ENCODE peak calls at places on chromosomes 7 and 10, in five cellular contexts. N is HepG2, D is GM12878, E is A549, W is upper lobe of left lung. B is an unnamed sample.

GRCh38 chr7:129865932-129866214 is 86.9 kb downstream of the UBE2H start:
- ATAC-seq in N (no peak), E (no peak), W (no peak), D (no peak), B (no peak)

GRCh38 chr10:103472005-103472404 is 7.0 kb downstream of the CALHM3 start:
- ATAC-seq in W (no peak), D (peak; percentile 51), N (no peak), E (no peak), B (no peak)

GRCh38 chr10:24241536-24241935 is 32.6 kb downstream of the KIAA1217 start:
- ATAC-seq in E (no peak), W (no peak), D (no peak), N (no peak), B (no peak)

GRCh38 chr10:14327535-14327934 is 3.2 kb downstream of the FRMD4A start:
- ATAC-seq in D (no peak), N (no peak), E (no peak), W (no peak), B (no peak)

GRCh38 chr7:132766660-132767059 is 190.4 kb upstream of the PLXNA4 start:
- ATAC-seq in W (peak; percentile 52), E (no peak), N (no peak), D (no peak), B (no peak)

GRCh38 chr7:140537750-140538482 is 58.6 kb upstream of the MKRN1 start:
- ATAC-seq in W (no peak), D (peak; percentile 41), N (no peak), E (no peak), B (no peak)

GRCh38 chr10:110507303-110507702 is 9.6 kb downstream of the DUSP5 start:
- ATAC-seq in D (no peak), W (no peak), N (no peak), E (no peak), B (no peak)

GRCh38 chr7:30815016-30815854 is 44.0 kb downstream of the MINDY4 start:
- ATAC-seq in W (peak; percentile 80), D (no peak), E (no peak), N (no peak), B (peak; percentile 82)

GRCh38 chr7:32879460-32879859 is 12.1 kb downstream of the KBTBD2 start:
- ATAC-seq in D (peak; percentile 71), N (peak; percentile 31), E (peak; percentile 62), W (no peak), B (no peak)

GRCh38 chr10:108095932-108096925 is 931.7 kb upstream of the SORCS1 start:
- ATAC-seq in D (no peak), W (peak; percentile 30), E (no peak), N (no peak), B (no peak)

GRCh38 chr7:116740758-116741462 is 68.9 kb downstream of the MET start:
- ATAC-seq in E (no peak), N (no peak), W (no peak), D (no peak), B (no peak)

GRCh38 chr10:128337860-128338378 is 211.7 kb upstream of the MKI67 start:
- ATAC-seq in D (no peak), W (no peak), E (no peak), N (no peak), B (no peak)

GRCh38 chr7:28301148-28301641 is 111.1 kb upstream of the CREB5 start:
- ATAC-seq in W (peak; percentile 82), D (no peak), N (no peak), E (no peak), B (peak; percentile 82)

GRCh38 chr7:100090527-100091410 is 2.0 kb downstream of the COPS6 start:
- ATAC-seq in D (peak; percentile 3), N (peak; percentile 6), W (no peak), E (peak; percentile 5), B (no peak)

GRCh38 chr7:95631545-95631944 is 35.2 kb upstream of the PDK4 start:
- ATAC-seq in N (no peak), W (no peak), D (no peak), E (no peak), B (no peak)

GRCh38 chr10:31121797-31122586 is 90.3 kb upstream of the ZNF438 start:
- ATAC-seq in W (no peak), E (no peak), N (no peak), D (peak; percentile 31), B (no peak)

GRCh38 chr10:14567421-14567820 is 207.3 kb downstream of the FAM107B start:
- ATAC-seq in D (no peak), W (no peak), N (peak; percentile 19), E (no peak), B (peak; percentile 57)

GRCh38 chr10:100826661-100826982 is 81.2 kb downstream of the PAX2 start:
- ATAC-seq in E (peak; percentile 2), D (no peak), W (no peak), N (no peak), B (no peak)

GRCh38 chr10:116437076-116437692 is 9.5 kb downstream of the PNLIPRP3 start:
- ATAC-seq in E (no peak), D (no peak), W (no peak), N (no peak), B (no peak)

GRCh38 chr7:901041-901387 is 24.7 kb downstream of the GET4 start:
- ATAC-seq in N (peak; percentile 45), W (no peak), E (peak; percentile 12), D (no peak), B (no peak)

GRCh38 chr7:44467217-44467548 is 23.3 kb downstream of the NUDCD3 start:
- ATAC-seq in N (no peak), W (no peak), D (no peak), E (no peak), B (no peak)
- H3K4me3 ChIP-seq in N (no peak overlapping the region), W (no peak overlapping the region), D (no peak overlapping the region), E (no peak overlapping the region), B (no peak overlapping the region)

GRCh38 chr7:137998250-137998649 is 3.6 kb downstream of the CREB3L2 start:
- ATAC-seq in E (no peak), W (no peak), D (no peak), N (no peak), B (no peak)

GRCh38 chr7:137999496-138000080 is 2.3 kb downstream of the CREB3L2 start:
- ATAC-seq in E (no peak), W (no peak), N (no peak), D (no peak), B (no peak)

GRCh38 chr7:138002096-138002827 is 376 bp upstream of the CREB3L2 start:
- ATAC-seq in D (peak; percentile 92), E (peak; percentile 95), W (peak; percentile 99), N (peak; percentile 94), B (peak; percentile 97)

GRCh38 chr7:138001529-138002095 is at the start of gene CREB3L2:
- ATAC-seq in E (peak; percentile 79), D (peak; percentile 71), N (peak; percentile 84), W (peak; percentile 86), B (peak; percentile 35)

GRCh38 chr7:138000081-138000701 is 1.7 kb downstream of the CREB3L2 start:
- ATAC-seq in W (peak; percentile 34), N (peak; percentile 6), E (no peak), D (peak; percentile 4), B (peak; percentile 12)
- TF ChIP-seq EP300 in W (no peak), N (no peak), E (no peak), D (no peak), B (no peak)

GRCh38 chr7:101598981-101599681 is 30.0 kb downstream of the MYL10 start:
- ATAC-seq in D (no peak), W (no peak), E (no peak), N (peak; percentile 33), B (no peak)
- TF ChIP-seq CTCF in D (no peak), W (no peak), E (no peak), N (no peak), B (no peak)

DNA sequence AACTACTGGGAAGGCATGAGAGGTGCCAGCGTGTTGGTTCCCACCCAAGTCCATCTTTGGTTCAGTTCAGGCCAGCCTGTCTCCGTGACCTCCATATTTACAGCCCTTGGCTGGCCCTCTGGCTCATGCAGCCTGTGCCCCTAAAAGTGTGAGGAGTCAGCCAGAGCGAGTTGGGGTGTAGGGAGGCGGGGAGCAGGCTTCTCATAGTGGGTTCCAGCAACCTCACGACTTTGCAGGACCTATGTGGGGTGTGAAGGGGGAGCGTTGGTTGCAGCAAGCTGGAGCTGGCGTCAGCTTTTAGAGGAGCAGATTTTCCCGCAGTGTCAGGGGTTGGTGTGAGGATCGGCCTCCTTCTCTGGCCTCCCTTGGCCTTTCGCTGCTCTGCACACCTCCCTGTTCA is 9.8 kb downstream of the TSPAN14 start:
- ATAC-seq in N (no peak), D (no peak), W (no peak), E (no peak), B (no peak)
- H3K4me3 ChIP-seq in N (no peak overlapping the region), D (peak overlapping the region; percentile 19), W (no peak overlapping the region), E (no peak overlapping the region), B (no peak overlapping the region)

DNA sequence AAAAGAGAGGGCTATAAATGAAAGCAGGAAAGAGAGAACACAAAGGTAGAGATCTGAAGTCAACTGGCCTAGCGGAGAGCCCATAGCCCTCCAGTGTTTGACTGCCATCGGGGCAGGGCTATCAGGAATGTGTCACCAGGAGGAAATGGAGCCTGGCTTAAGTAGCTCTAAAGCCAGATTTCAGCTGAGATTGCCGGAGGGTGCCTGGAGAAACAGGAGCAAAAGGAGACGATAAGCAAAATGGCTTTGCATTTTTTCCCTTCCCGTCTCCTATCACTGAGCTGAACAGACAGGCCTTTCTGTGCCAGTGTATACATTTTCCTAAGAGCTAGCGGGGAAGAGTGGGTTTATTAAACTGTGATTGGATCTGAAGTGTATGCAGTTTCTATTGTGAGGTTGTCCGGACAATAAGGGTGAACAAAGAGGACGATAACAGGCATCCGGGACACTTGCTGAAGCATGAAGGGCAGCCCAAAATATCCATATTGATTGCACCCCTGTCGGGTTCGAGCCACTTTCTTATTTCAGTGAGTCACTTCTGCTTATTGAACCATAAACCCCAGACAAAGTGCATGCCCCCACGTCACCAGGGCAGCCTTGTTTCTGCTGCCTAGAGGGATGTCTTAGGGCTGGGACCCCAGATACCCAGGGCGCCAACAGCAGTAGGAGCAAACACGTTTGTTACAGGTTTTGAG is 175.5 kb upstream of the LYZL1 start:
- ATAC-seq in D (no peak), E (no peak), N (no peak), W (no peak), B (no peak)
- TF ChIP-seq EP300 in D (no peak), E (no peak), N (no peak), W (no peak), B (no peak)